ENCODE peak calls at places on chromosomes 4 and X, in eight cellular contexts. X, Q, Y, L, R, F, P and H are unnamed samples.
A peak's percentile ranks its signal among the peaks of the same experiment; 100 is the strongest.

GRCh38 chrX:24777660-24778059 is 83.9 kb downstream of the POLA1 start:
- ATAC-seq in X (peak; percentile 95), Q (no peak), Y (peak; percentile 98), L (no peak), R (no peak), F (no peak), P (peak; percentile 89), H (no peak)

GRCh38 chrX:119760026-119760902 is 1.9 kb downstream of the SOWAHD start:
- ATAC-seq in X (peak; percentile 8), Q (no peak), Y (peak; percentile 14), L (no peak), R (no peak), F (no peak), P (peak; percentile 53), H (no peak)

GRCh38 chr4:169121920-169122319 is 111.9 kb upstream of the CBR4 start:
- ATAC-seq in X (no peak), Q (no peak), Y (no peak), L (no peak), R (no peak), F (no peak), P (no peak), H (no peak)

GRCh38 chrX:38939067-38939466 is 137.8 kb downstream of the MID1IP1 start:
- ATAC-seq in X (no peak), Q (no peak), Y (no peak), L (peak; percentile 78), R (peak; percentile 42), F (no peak), P (no peak), H (no peak)

GRCh38 chrX:124362072-124362471 is 15.7 kb downstream of the SH2D1A start:
- ATAC-seq in X (no peak), Q (peak; percentile 71), Y (no peak), L (no peak), R (no peak), F (peak; percentile 78), P (no peak), H (no peak)

GRCh38 chrX:69555396-69556023 is 51.4 kb downstream of the NALF2 start:
- ATAC-seq in X (no peak), Q (no peak), Y (no peak), L (no peak), R (no peak), F (no peak), P (no peak), H (no peak)

GRCh38 chr4:46975144-46975543 is 18.2 kb downstream of the GABRA4 start:
- ATAC-seq in X (no peak), Q (no peak), Y (peak; percentile 56), L (no peak), R (no peak), F (no peak), P (no peak), H (no peak)

GRCh38 chr4:4327652-4328121 is 37.6 kb downstream of the ZBTB49 start:
- ATAC-seq in X (no peak), Q (no peak), Y (peak; percentile 74), L (no peak), R (peak; percentile 79), F (no peak), P (no peak), H (no peak)

GRCh38 chrX:72041901-72042859 is 89.5 kb downstream of the RTL5 start:
- ATAC-seq in X (no peak), Q (no peak), Y (no peak), L (peak; percentile 60), R (peak; percentile 70), F (no peak), P (no peak), H (no peak)

GRCh38 chrX:11188664-11189063 is 77.5 kb downstream of the HCCS start:
- ATAC-seq in X (no peak), Q (no peak), Y (peak; percentile 76), L (no peak), R (no peak), F (no peak), P (no peak), H (peak; percentile 79)

GRCh38 chrX:17923546-17923945 is 62.4 kb upstream of the RAI2 start:
- ATAC-seq in X (no peak), Q (peak; percentile 87), Y (peak; percentile 64), L (no peak), R (no peak), F (no peak), P (peak; percentile 34), H (no peak)

GRCh38 chr4:78014889-78015886 is 41.9 kb upstream of the FRAS1 start:
- ATAC-seq in X (no peak), Q (no peak), Y (no peak), L (no peak), R (no peak), F (no peak), P (no peak), H (no peak)

GRCh38 chr4:165873298-165874071 is 448 bp downstream of the TLL1 start:
- ATAC-seq in X (no peak), Q (peak; percentile 27), Y (no peak), L (peak; percentile 55), R (peak; percentile 52), F (no peak), P (peak; percentile 16), H (peak; percentile 39)

GRCh38 chr4:127403523-127404084 is 229.2 kb upstream of the INTU start:
- ATAC-seq in X (no peak), Q (no peak), Y (no peak), L (no peak), R (no peak), F (no peak), P (no peak), H (no peak)

GRCh38 chr4:82799006-82799881 is 648 bp upstream of the SCD5 start:
- ATAC-seq in X (peak; percentile 50), Q (no peak), Y (peak; percentile 49), L (no peak), R (no peak), F (peak; percentile 28), P (peak; percentile 50), H (no peak)

GRCh38 chr4:4765811-4766210 is 93.7 kb upstream of the MSX1 start:
- ATAC-seq in X (no peak), Q (no peak), Y (no peak), L (no peak), R (no peak), F (no peak), P (no peak), H (no peak)

GRCh38 chr4:54930226-54930625 is 195.2 kb downstream of the KDR start:
- ATAC-seq in X (no peak), Q (no peak), Y (no peak), L (peak; percentile 43), R (peak; percentile 89), F (no peak), P (no peak), H (no peak)

GRCh38 chrX:147953976-147954375 is 27.2 kb upstream of the FMR1NB start:
- ATAC-seq in X (no peak), Q (no peak), Y (no peak), L (no peak), R (no peak), F (no peak), P (no peak), H (no peak)

GRCh38 chrX:68332156-68332823 is 101.0 kb downstream of the OPHN1 start:
- ATAC-seq in X (no peak), Q (no peak), Y (no peak), L (no peak), R (no peak), F (no peak), P (no peak), H (no peak)

GRCh38 chr4:95599777-95600436 is 51.1 kb upstream of the UNC5C start:
- ATAC-seq in X (no peak), Q (peak; percentile 60), Y (peak; percentile 97), L (no peak), R (no peak), F (no peak), P (peak; percentile 89), H (no peak)

GRCh38 chrX:77953300-77953699 is 16.1 kb downstream of the PGAM4 start:
- ATAC-seq in X (no peak), Q (no peak), Y (no peak), L (no peak), R (no peak), F (no peak), P (no peak), H (peak; percentile 15)

GRCh38 chr4:38233727-38234478 is 273.7 kb downstream of the PTTG2 start:
- ATAC-seq in X (no peak), Q (no peak), Y (no peak), L (no peak), R (no peak), F (no peak), P (no peak), H (no peak)

GRCh38 chrX:40176979-40177430 is 79.2 kb upstream of the BCOR start:
- ATAC-seq in X (peak; percentile 6), Q (peak; percentile 3), Y (no peak), L (peak; percentile 5), R (no peak), F (peak; percentile 9), P (peak; percentile 0), H (no peak)

GRCh38 chrX:26050099-26050498 is 88.0 kb upstream of the MAGEB18 start:
- ATAC-seq in X (no peak), Q (no peak), Y (no peak), L (no peak), R (no peak), F (no peak), P (no peak), H (no peak)